ENCODE peak calls at places on chromosomes 7 and 10, in six cellular contexts. R is K562, F is HepG2, E is GM12878, M is GM12891, I is H1. H is an unnamed sample.

GRCh38 chr10:79453392-79453791 is 8.0 kb upstream of the ZCCHC24 start:
- DNase-seq in R (no peak), F (no peak), E (no peak), M (no peak), I (no peak), H (no peak)

GRCh38 chr7:95609277-95609971 is 13.1 kb upstream of the PDK4 start:
- DNase-seq in R (no peak), F (peak; percentile 6), E (no peak), M (no peak), I (no peak), H (no peak)

GRCh38 chr10:71516890-71517289 is 120.2 kb downstream of the CDH23 start:
- DNase-seq in R (no peak), F (no peak), E (no peak), M (no peak), I (no peak), H (no peak)

GRCh38 chr7:26658698-26659084 is 205.7 kb downstream of the SKAP2 start:
- DNase-seq in R (no peak), F (no peak), E (no peak), M (no peak), I (no peak), H (no peak)

GRCh38 chr10:36759111-36759805 is 366.1 kb upstream of the ANKRD30A start:
- DNase-seq in R (no peak), F (no peak), E (no peak), M (no peak), I (no peak), H (no peak)

GRCh38 chr7:81527651-81528050 is 242.2 kb downstream of the HGF start:
- DNase-seq in R (no peak), F (peak; percentile 7), E (no peak), M (no peak), I (no peak), H (no peak)

GRCh38 chr10:15658099-15658702 is 61.5 kb downstream of the ITGA8 start:
- DNase-seq in R (peak; percentile 61), F (no peak), E (no peak), M (no peak), I (no peak), H (no peak)

GRCh38 chr7:99404235-99404976 is 4.0 kb downstream of the PDAP1 start:
- DNase-seq in R (no peak), F (no peak), E (no peak), M (no peak), I (no peak), H (no peak)

GRCh38 chr7:4282434-4283223 is 399.5 kb upstream of the FOXK1 start:
- DNase-seq in R (no peak), F (no peak), E (no peak), M (no peak), I (no peak), H (no peak)

GRCh38 chr7:112076309-112076708 is 129.9 kb downstream of the DOCK4 start:
- DNase-seq in R (no peak), F (no peak), E (no peak), M (no peak), I (no peak), H (no peak)

GRCh38 chr10:3961082-3961481 is 176.1 kb upstream of the KLF6 start:
- DNase-seq in R (no peak), F (no peak), E (no peak), M (no peak), I (no peak), H (no peak)

GRCh38 chr7:80098795-80099194 is 35.8 kb upstream of the GNAI1 start:
- DNase-seq in R (no peak), F (no peak), E (no peak), M (no peak), I (no peak), H (no peak)

GRCh38 chr7:121954803-121955202 is 81.8 kb downstream of the PTPRZ1 start:
- DNase-seq in R (no peak), F (no peak), E (no peak), M (no peak), I (no peak), H (no peak)

GRCh38 chr7:158985583-158985982 is 129.2 kb downstream of the DYNC2I1 start:
- DNase-seq in R (no peak), F (no peak), E (no peak), M (no peak), I (no peak), H (no peak)

GRCh38 chr10:121077331-121077730 is 226.2 kb downstream of the WDR11 start:
- DNase-seq in R (no peak), F (no peak), E (no peak), M (no peak), I (no peak), H (no peak)

GRCh38 chr7:34849163-34849960 is 187.9 kb downstream of the DPY19L1 start:
- DNase-seq in R (no peak), F (peak; percentile 6), E (no peak), M (no peak), I (no peak), H (no peak)

GRCh38 chr7:50185188-50185587 is 92.1 kb upstream of the ZPBP start:
- DNase-seq in R (no peak), F (no peak), E (no peak), M (no peak), I (no peak), H (no peak)

GRCh38 chr10:85265121-85265520 is 936.7 kb downstream of the CCSER2 start:
- DNase-seq in R (no peak), F (no peak), E (no peak), M (no peak), I (no peak), H (no peak)

GRCh38 chr10:130905921-130906320 is 405.6 kb downstream of the TCERG1L start:
- DNase-seq in R (no peak), F (no peak), E (no peak), M (no peak), I (no peak), H (no peak)

GRCh38 chr7:82050792-82051191 is 280.9 kb upstream of the HGF start:
- DNase-seq in R (no peak), F (no peak), E (no peak), M (no peak), I (no peak), H (no peak)

GRCh38 chr10:92891885-92892705 is 43.8 kb downstream of the EXOC6 start:
- DNase-seq in R (peak; percentile 77), F (peak; percentile 96), E (no peak), M (no peak), I (no peak), H (no peak)

GRCh38 chr7:153061913-153062528 is 302.5 kb downstream of the ACTR3B start:
- DNase-seq in R (peak; percentile 52), F (peak; percentile 3), E (no peak), M (no peak), I (peak; percentile 13), H (no peak)

GRCh38 chr7:98257701-98258100 is 5.7 kb upstream of the TECPR1 start:
- DNase-seq in R (no peak), F (no peak), E (no peak), M (no peak), I (no peak), H (no peak)

GRCh38 chr10:119491941-119492340 is 50.6 kb downstream of the RGS10 start:
- DNase-seq in R (no peak), F (no peak), E (no peak), M (no peak), I (no peak), H (no peak)

GRCh38 chr7:45259966-45260646 is 102.5 kb downstream of the RAMP3 start:
- DNase-seq in R (peak; percentile 74), F (peak; percentile 10), E (no peak), M (peak; percentile 67), I (peak; percentile 41), H (peak; percentile 63)

GRCh38 chr7:156947120-156947843 is 2.2 kb upstream of the NOM1 start:
- DNase-seq in R (peak; percentile 20), F (peak; percentile 21), E (no peak), M (no peak), I (no peak), H (no peak)

GRCh38 chr7:141221007-141221612 is 147.2 kb downstream of the TMEM178B start:
- DNase-seq in R (no peak), F (no peak), E (no peak), M (no peak), I (no peak), H (no peak)

GRCh38 chr7:155090647-155091046 is 20.5 kb downstream of the HTR5A start:
- DNase-seq in R (peak; percentile 8), F (no peak), E (no peak), M (no peak), I (no peak), H (no peak)

GRCh38 chr7:128860158-128861073 is 2.2 kb upstream of the ATP6V1F start:
- DNase-seq in R (peak; percentile 99), F (no peak), E (no peak), M (no peak), I (no peak), H (no peak)

GRCh38 chr7:159024280-159024951 is 120.3 kb downstream of the VIPR2 start:
- DNase-seq in R (no peak), F (no peak), E (no peak), M (no peak), I (no peak), H (no peak)

GRCh38 chr7:55431898-55432297 is 66.8 kb downstream of the LANCL2 start:
- DNase-seq in R (no peak), F (no peak), E (no peak), M (no peak), I (no peak), H (no peak)
- TF ChIP-seq POLR2A in R (no peak), F (no peak), E (no peak), M (no peak), I (no peak), H (no peak)

GRCh38 chr10:102670871-102671434 is 26.7 kb downstream of the TRIM8 start:
- DNase-seq in R (peak; percentile 69), F (peak; percentile 51), E (no peak), M (no peak), I (no peak), H (no peak)
- TF ChIP-seq TAF1 in R (no peak), F (no peak), E (no peak), M (no peak), I (no peak), H (no peak)

GRCh38 chr10:23065549-23065948 is 29.8 kb upstream of the MSRB2 start:
- DNase-seq in R (no peak), F (peak; percentile 13), E (no peak), M (no peak), I (no peak), H (no peak)
- TF ChIP-seq POLR2AphosphoS5 in R (no peak), F (no peak), E (no peak), M (no peak), I (no peak), H (no peak)

DNA sequence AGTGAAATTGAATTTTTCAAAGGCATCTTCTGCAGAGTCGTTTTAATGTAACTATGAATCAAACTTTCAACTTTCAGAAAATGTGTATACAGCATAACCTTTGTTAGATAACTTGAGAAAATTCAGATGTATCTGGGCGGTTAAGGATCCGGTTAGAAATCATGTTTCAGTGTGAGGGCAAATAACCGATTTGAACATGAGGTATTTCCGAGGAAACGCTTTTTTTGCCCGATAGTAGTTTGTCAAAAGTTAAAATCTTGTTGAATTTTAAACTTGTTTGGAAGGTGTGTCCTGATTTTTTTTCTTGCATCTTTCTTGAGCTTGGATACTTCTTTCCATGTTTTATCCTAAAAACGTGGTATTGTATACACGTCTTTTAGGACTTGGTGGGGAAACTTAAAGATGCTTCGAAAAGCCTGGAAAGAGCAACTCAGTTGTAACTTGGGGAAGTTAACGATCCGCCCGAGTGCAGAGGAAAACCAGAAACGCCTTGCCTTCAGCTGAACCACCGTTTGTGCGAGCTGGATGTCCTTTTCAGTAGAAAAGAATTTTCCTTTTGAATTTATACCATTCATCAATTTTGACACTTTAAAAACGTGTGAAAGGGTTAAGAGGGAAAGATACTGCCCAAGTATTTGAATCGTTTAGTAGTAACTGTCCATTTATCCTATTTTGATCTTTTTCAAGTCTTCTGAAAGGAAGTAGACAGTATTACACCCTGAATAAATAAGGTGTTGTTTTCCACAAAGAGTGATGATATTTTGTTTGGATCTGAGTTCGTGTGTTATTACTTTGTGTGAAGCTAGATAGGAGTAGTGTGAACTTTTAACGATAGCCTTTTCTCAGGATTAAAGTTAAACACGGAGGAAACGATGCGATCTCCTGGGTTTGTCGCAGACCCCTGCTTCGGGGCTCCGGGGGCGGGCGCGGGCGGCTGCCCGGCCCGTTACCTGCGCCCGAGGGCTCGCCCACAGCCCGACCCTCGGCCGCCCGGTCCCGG is 1.0 kb upstream of the BMI1 start:
- DNase-seq in R (peak; percentile 70), F (no peak), E (no peak), M (no peak), I (no peak), H (no peak)
- TF ChIP-seq POLR2A in R (peak; percentile 51), F (no peak), E (no peak), M (no peak), I (no peak), H (no peak)

H was measured in GM12892.